ENCODE peak calls at places on chromosome 11, in five cellular contexts. Y, B, Q, W and X are unnamed samples.

GRCh38 chr11:119369035-119369925 is 12.2 kb downstream of the USP2 start:
- DNase-seq in Y (no peak), B (peak), Q (no peak), W (no peak), X (no peak)

GRCh38 chr11:61037694-61038093 is 64.6 kb upstream of the CD5 start:
- DNase-seq in Y (peak), B (no peak), Q (peak), W (no peak), X (no peak)

GRCh38 chr11:83464181-83464580 is 178.0 kb upstream of the CCDC90B start:
- DNase-seq in Y (no peak), B (no peak), Q (no peak), W (no peak), X (no peak)

GRCh38 chr11:2526808-2527381 is 82.1 kb downstream of the KCNQ1 start:
- DNase-seq in Y (no peak), B (peak), Q (no peak), W (no peak), X (peak)

GRCh38 chr11:102197759-102198158 is 87.5 kb downstream of the YAP1 start:
- DNase-seq in Y (peak), B (no peak), Q (no peak), W (no peak), X (peak)

GRCh38 chr11:14380947-14381555 is 22.1 kb upstream of the RRAS2 start:
- DNase-seq in Y (peak), B (peak), Q (peak), W (peak), X (peak)

GRCh38 chr11:78203184-78203583 is 14.5 kb downstream of the USP35 start:
- DNase-seq in Y (no peak), B (no peak), Q (no peak), W (no peak), X (no peak)

GRCh38 chr11:128586689-128587088 is 669 bp downstream of the ETS1 start:
- DNase-seq in Y (no peak), B (no peak), Q (no peak), W (no peak), X (no peak)

GRCh38 chr11:23509023-23509422 is 648.7 kb upstream of the CCDC179 start:
- DNase-seq in Y (peak), B (no peak), Q (peak), W (no peak), X (no peak)

GRCh38 chr11:118895093-118896039 is 11.7 kb downstream of the CXCR5 start:
- DNase-seq in Y (no peak), B (peak), Q (no peak), W (no peak), X (peak)

GRCh38 chr11:74464746-74465145 is 2.6 kb downstream of the KCNE3 start:
- DNase-seq in Y (no peak), B (no peak), Q (no peak), W (no peak), X (no peak)

GRCh38 chr11:9574806-9575530 is 1.5 kb downstream of the WEE1 start:
- DNase-seq in Y (peak), B (peak), Q (peak), W (peak), X (peak)

GRCh38 chr11:70580036-70580805 is 181.9 kb downstream of the CTTN start:
- DNase-seq in Y (no peak), B (peak), Q (no peak), W (no peak), X (no peak)

GRCh38 chr11:116379185-116379828 is 393.5 kb downstream of the BUD13 start:
- DNase-seq in Y (no peak), B (peak), Q (peak), W (peak), X (peak)

GRCh38 chr11:85088286-85088685 is 538.9 kb downstream of the DLG2 start:
- DNase-seq in Y (no peak), B (no peak), Q (peak), W (no peak), X (no peak)

GRCh38 chr11:100562102-100562501 is 125.0 kb upstream of the ARHGAP42 start:
- DNase-seq in Y (peak), B (no peak), Q (peak), W (peak), X (no peak)

GRCh38 chr11:57588038-57588710 is 9.3 kb upstream of the SERPING1 start:
- DNase-seq in Y (no peak), B (no peak), Q (no peak), W (no peak), X (no peak)

GRCh38 chr11:33553486-33553885 is 147.1 kb downstream of the C11orf91 start:
- DNase-seq in Y (peak), B (no peak), Q (peak), W (no peak), X (no peak)

GRCh38 chr11:44598831-44599230 is 33.4 kb downstream of the CD82 start:
- DNase-seq in Y (no peak), B (no peak), Q (no peak), W (no peak), X (no peak)

GRCh38 chr11:72585762-72586590 is 88.2 kb downstream of the PDE2A start:
- DNase-seq in Y (peak), B (peak), Q (peak), W (peak), X (peak)

GRCh38 chr11:130201026-130201425 is 41.4 kb downstream of the ST14 start:
- DNase-seq in Y (no peak), B (no peak), Q (no peak), W (no peak), X (no peak)

GRCh38 chr11:120013325-120014250 is 124.3 kb downstream of the TRIM29 start:
- DNase-seq in Y (peak), B (peak), Q (peak), W (peak), X (peak)

GRCh38 chr11:100761806-100762205 is 74.7 kb downstream of the ARHGAP42 start:
- DNase-seq in Y (no peak), B (no peak), Q (no peak), W (no peak), X (no peak)

GRCh38 chr11:22474621-22475020 is 136.4 kb downstream of the SLC17A6 start:
- DNase-seq in Y (no peak), B (no peak), Q (no peak), W (no peak), X (no peak)

GRCh38 chr11:102914238-102915043 is 39.7 kb upstream of the MMP12 start:
- DNase-seq in Y (peak), B (peak), Q (peak), W (peak), X (peak)

GRCh38 chr11:131694526-131695424 is 324.4 kb downstream of the NTM start:
- DNase-seq in Y (peak), B (peak), Q (peak), W (peak), X (peak)

GRCh38 chr11:57648791-57649735 is 649 bp downstream of the YPEL4 start:
- DNase-seq in Y (no peak), B (peak), Q (no peak), W (no peak), X (peak)

GRCh38 chr11:8905528-8906165 is 5.3 kb upstream of the AKIP1 start:
- DNase-seq in Y (peak), B (no peak), Q (peak), W (no peak), X (no peak)

GRCh38 chr11:96179905-96180304 is 163.1 kb downstream of the MAML2 start:
- DNase-seq in Y (no peak), B (no peak), Q (no peak), W (no peak), X (no peak)

GRCh38 chr11:84865257-84865656 is 761.9 kb downstream of the DLG2 start:
- DNase-seq in Y (peak), B (no peak), Q (peak), W (no peak), X (no peak)

GRCh38 chr11:104219081-104219480 is 55.1 kb upstream of the PDGFD start:
- DNase-seq in Y (no peak), B (no peak), Q (no peak), W (no peak), X (no peak)

GRCh38 chr11:113188433-113188834 is 125.9 kb upstream of the TTC12 start:
- DNase-seq in Y (no peak), B (no peak), Q (no peak), W (no peak), X (no peak)

GRCh38 chr11:67022961-67023956 is at the start of gene SYT12:
- DNase-seq in Y (no peak), B (peak), Q (peak), W (peak), X (peak)

GRCh38 chr11:67024410-67024809 is 1.5 kb downstream of the SYT12 start:
- DNase-seq in Y (peak), B (no peak), Q (peak), W (no peak), X (no peak)

GRCh38 chr11:67022341-67022933 is 497 bp upstream of the SYT12 start:
- DNase-seq in Y (peak), B (no peak), Q (peak), W (peak), X (no peak)

GRCh38 chr11:67024966-67025365 is 2.0 kb downstream of the SYT12 start:
- DNase-seq in Y (no peak), B (no peak), Q (peak), W (no peak), X (no peak)

GRCh38 chr11:67023957-67024353 is 1.0 kb downstream of the SYT12 start:
- DNase-seq in Y (no peak), B (no peak), Q (no peak), W (no peak), X (no peak)
- TF ChIP-seq EZH2 in Y (no peak), B (peak), Q (no peak), W (no peak), X (no peak)

DNA sequence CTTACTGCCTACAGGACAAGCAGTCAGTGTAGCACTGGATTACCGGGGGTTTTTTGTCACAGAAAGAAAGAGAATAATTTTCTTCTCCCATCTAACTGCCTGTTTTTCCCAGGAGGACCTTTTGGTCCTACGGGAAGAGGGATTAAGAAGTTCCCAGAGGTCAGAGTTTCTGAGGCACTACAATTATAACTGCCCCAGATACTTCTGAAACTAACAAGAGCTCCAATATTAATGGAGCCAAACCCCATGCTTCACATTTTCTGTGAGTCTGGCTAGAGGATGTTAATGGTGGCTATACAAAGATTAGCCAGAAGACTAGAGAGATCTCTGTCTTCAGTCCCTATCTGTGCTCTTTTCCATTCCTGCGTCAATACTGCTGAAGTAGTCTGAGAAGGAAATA is at the start of gene OR56A3:
- DNase-seq in Y (no peak), B (no peak), Q (no peak), W (no peak), X (no peak)
- TF ChIP-seq EZH2 in Y (no peak), B (no peak), Q (no peak), W (no peak), X (no peak)

GRCh38 chr11:122981388-122982264 is at the start of gene BSX:
- DNase-seq in Y (peak), B (peak), Q (peak), W (peak), X (peak)

GRCh38 chr11:122979103-122979814 is 2.4 kb downstream of the BSX start:
- DNase-seq in Y (no peak), B (no peak), Q (no peak), W (no peak), X (peak)

GRCh38 chr11:122978303-122978620 is 3.4 kb downstream of the BSX start:
- DNase-seq in Y (no peak), B (no peak), Q (no peak), W (no peak), X (no peak)

GRCh38 chr11:122977455-122978302 is 4.0 kb downstream of the BSX start:
- DNase-seq in Y (no peak), B (no peak), Q (no peak), W (no peak), X (peak)

DNA sequence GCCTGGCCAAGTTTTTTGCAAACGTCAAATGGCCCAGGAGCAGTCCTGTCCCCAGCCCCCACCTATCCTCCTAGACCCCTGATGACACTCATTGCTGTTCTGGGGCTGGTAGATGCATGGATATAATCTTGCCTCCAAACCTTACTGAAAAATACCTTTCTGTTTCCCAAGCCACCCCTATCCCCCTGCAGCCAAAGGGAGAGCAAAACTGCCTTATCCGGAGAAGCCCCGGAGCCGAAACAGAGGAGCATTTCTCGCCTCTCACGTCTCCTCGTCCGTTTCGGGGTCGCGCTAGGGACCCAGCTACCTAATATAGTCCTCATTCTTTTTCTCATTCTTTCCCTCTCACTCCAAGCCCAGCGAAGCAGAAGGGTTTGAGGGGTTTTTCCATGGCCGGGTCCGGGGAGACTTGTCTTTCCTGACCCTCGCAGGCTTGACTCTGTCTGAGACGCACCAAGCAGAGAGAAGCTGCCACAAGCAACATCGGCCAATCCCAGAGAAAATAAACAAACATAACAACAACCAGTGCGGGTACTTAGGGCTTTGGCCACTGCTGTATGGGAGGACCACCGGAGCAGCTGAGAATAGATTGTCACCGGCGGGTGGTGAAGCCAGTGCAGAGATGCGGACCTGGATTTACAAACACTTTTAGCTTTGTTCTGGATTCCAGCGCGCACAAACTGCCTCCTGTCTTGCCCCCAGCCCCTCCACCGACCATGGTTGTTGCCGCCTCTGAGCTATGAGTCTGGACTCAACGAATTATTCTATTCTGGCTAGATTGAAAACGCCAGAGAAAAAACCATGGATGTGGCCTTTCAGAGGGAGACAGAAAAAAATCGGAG is 1.6 kb downstream of the BSX start:
- DNase-seq in Y (no peak), B (no peak), Q (no peak), W (no peak), X (peak)
- TF ChIP-seq EZH2 in Y (peak), B (peak), Q (peak), W (no peak), X (peak)

GRCh38 chr11:7638710-7639642 is 34.3 kb downstream of the CYB5R2 start:
- DNase-seq in Y (no peak), B (no peak), Q (no peak), W (no peak), X (no peak)
- TF ChIP-seq EZH2 in Y (no peak), B (no peak), Q (no peak), W (no peak), X (no peak)

DNA sequence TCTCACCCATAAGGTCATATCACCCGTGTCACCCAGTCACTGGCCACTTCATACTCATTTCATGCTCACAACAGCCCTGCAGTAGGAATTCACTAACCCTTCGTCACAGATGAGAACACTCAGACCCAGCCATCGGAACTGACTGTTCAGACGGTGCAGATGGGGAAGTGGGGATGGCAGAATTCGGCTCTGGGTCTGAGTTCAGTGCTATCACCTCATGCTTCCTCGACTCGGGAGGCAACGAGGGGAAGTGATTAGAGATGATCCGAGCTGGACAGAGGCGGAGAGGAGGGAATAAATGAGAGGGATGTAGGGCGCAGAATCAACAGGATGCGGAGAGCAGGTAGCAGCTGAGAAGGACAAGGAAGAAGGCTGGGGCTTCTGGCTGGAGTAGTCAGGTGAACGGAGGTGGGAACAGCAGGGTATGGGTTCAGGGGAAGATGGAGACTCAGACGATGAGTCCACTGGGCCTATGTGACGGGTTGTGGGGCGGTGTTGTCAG is 4.7 kb downstream of the B3GNT6 start:
- DNase-seq in Y (no peak), B (no peak), Q (peak), W (no peak), X (no peak)
- TF ChIP-seq EZH2 in Y (no peak), B (no peak), Q (no peak), W (no peak), X (no peak)

DNA sequence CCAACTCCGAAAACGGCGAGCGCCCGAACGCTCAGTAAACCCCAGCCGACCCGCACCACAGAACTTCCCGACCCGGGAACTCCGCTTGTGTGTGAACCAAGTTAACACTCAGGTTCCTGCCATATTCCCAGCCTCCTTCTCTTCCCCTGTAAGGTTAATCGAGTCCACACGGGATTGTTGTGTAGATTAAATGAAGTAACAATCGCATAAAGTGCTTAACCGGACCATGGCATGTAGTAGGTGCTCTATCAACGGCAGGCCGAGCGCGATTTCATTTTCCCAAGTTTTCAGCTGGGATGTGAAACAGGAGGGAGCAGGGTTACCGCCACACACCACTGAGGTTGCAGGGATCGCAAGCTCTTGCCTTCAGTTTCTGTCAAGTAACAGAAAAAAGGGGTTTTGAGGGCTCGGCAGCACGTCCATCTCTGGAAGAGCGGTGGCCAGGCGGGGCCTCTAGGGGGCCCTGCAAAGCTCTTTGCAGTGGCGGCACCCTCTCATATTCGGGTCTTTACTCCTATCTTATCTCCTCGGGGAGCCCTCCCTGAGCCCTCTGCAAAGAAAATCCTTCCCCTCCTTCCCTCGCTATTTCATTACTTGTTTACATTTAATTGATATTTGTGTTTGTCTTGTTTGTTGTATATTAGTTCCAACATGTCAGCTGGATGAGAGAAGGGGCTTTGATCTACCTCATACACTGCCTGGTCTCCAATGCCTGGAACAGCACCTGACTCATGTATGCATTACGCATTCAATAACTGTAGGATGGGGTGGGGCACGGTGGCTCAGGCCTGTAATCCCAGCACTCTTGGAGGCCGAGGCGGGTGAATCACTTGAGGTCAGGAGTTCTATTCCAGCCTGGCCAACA is 792 bp upstream of the PLEKHA7 start:
- DNase-seq in Y (no peak), B (peak), Q (peak), W (peak), X (peak)
- TF ChIP-seq EZH2 in Y (peak), B (peak), Q (no peak), W (no peak), X (peak)

GRCh38 chr11:63369165-63369970 is at the start of gene SLC22A9:
- DNase-seq in Y (no peak), B (no peak), Q (no peak), W (no peak), X (no peak)
- TF ChIP-seq EZH2 in Y (no peak), B (no peak), Q (no peak), W (no peak), X (no peak)